ENCODE peak calls at places on chromosomes 5 and 9, in eight cellular contexts. P is stimulated activated CD4-positive, alpha-beta T cell treated with anti-CD3 and anti-CD28 coated beads, Interleukin-2, amount 100 ng/mL, for 48 hours; V is mucosa of gallbladder; O is small intestine; L is H54; M is GM04503; N is astrocyte; F is HuH-7.5. T is an unnamed sample.

GRCh38 chr9:22528485-22528884 is 81.9 kb downstream of the DMRTA1 start:
- DNase-seq in N (no peak), P (no peak), O (no peak), F (no peak), V (no peak), M (no peak), L (no peak), T (peak)

GRCh38 chr9:113187935-113188595 is 33.0 kb downstream of the FKBP15 start:
- DNase-seq in O (no peak), P (no peak), F (no peak), L (peak), N (peak), V (peak), M (peak), T (peak)

GRCh38 chr9:129752915-129753724 is at the start of gene PTGES:
- DNase-seq in O (peak), M (peak), L (peak), F (peak), N (peak), V (peak), P (peak), T (peak)

GRCh38 chr5:32225445-32225844 is 51.3 kb upstream of the GOLPH3 start:
- DNase-seq in N (peak), O (no peak), V (peak), P (no peak), M (peak), F (no peak), L (no peak), T (no peak)

GRCh38 chr9:124602632-124603031 is 95.4 kb upstream of the NR5A1 start:
- DNase-seq in F (no peak), V (no peak), N (no peak), O (no peak), P (no peak), L (no peak), M (no peak), T (no peak)

GRCh38 chr9:132546148-132547051 is 36.0 kb upstream of the BARHL1 start:
- DNase-seq in P (no peak), F (no peak), M (no peak), N (peak), V (peak), O (no peak), L (no peak), T (peak)

GRCh38 chr5:179164331-179165311 is 104.4 kb downstream of the ZNF354C start:
- DNase-seq in O (no peak), N (no peak), F (no peak), L (no peak), V (no peak), P (no peak), M (no peak), T (no peak)

GRCh38 chr5:116575635-116576042 is 1.0 kb upstream of the SEMA6A start:
- DNase-seq in M (no peak), V (peak), P (no peak), F (no peak), N (no peak), L (no peak), O (peak), T (no peak)

GRCh38 chr5:146731909-146732659 is 146.5 kb downstream of the PPP2R2B start:
- DNase-seq in F (no peak), N (peak), V (no peak), P (no peak), O (no peak), L (peak), M (peak), T (peak)

GRCh38 chr9:77236693-77237092 is 59.4 kb downstream of the VPS13A start:
- DNase-seq in P (no peak), F (no peak), V (no peak), O (no peak), N (no peak), M (no peak), L (no peak), T (peak)

GRCh38 chr5:130189961-130190360 is 285.7 kb downstream of the CHSY3 start:
- DNase-seq in L (no peak), P (no peak), O (no peak), F (no peak), M (no peak), V (no peak), N (no peak), T (no peak)

GRCh38 chr5:137236266-137236665 is 262.9 kb downstream of the SPOCK1 start:
- DNase-seq in V (no peak), L (no peak), O (no peak), M (no peak), F (no peak), P (no peak), N (peak), T (no peak)

GRCh38 chr9:96646081-96646991 is 8.8 kb downstream of the PRXL2C start:
- DNase-seq in N (peak), O (no peak), L (no peak), P (no peak), V (peak), F (no peak), M (peak), T (no peak)

GRCh38 chr5:45411971-45412612 is 284.1 kb downstream of the HCN1 start:
- DNase-seq in V (no peak), O (no peak), F (no peak), P (no peak), N (peak), M (no peak), L (no peak), T (no peak)

GRCh38 chr5:55533806-55534435 is 843 bp downstream of the PLPP1 start:
- DNase-seq in P (no peak), M (no peak), L (peak), F (peak), N (peak), V (no peak), O (peak), T (peak)

GRCh38 chr5:173940269-173940668 is 48.7 kb upstream of the C5orf47 start:
- DNase-seq in N (no peak), M (no peak), O (no peak), V (no peak), L (no peak), P (no peak), F (no peak), T (no peak)

GRCh38 chr5:138370537-138370936 is 18.1 kb downstream of the KDM3B start:
- DNase-seq in P (no peak), V (no peak), M (no peak), F (no peak), O (no peak), N (no peak), L (no peak), T (no peak)

GRCh38 chr5:80127037-80127642 is 92.0 kb downstream of the THBS4 start:
- DNase-seq in P (no peak), N (peak), O (no peak), M (no peak), L (no peak), F (no peak), V (no peak), T (no peak)

GRCh38 chr9:111874500-111874899 is 22.1 kb upstream of the UGCG start:
- DNase-seq in O (no peak), M (no peak), P (no peak), V (no peak), L (no peak), N (no peak), F (no peak), T (no peak)

GRCh38 chr9:124471761-124472160 is 21.5 kb downstream of the ADGRD2 start:
- DNase-seq in F (no peak), M (no peak), L (no peak), O (no peak), P (no peak), N (no peak), V (no peak), T (no peak)

GRCh38 chr9:136697821-136698526 is 10.7 kb upstream of the AGPAT2 start:
- DNase-seq in O (peak), M (no peak), L (no peak), F (peak), V (no peak), P (no peak), N (no peak), T (no peak)

GRCh38 chr5:73367650-73368049 is 80.9 kb downstream of the FOXD1 start:
- DNase-seq in P (no peak), L (no peak), V (no peak), M (no peak), O (no peak), F (no peak), N (peak), T (no peak)

GRCh38 chr9:112348257-112348992 is 15.0 kb upstream of the PTBP3 start:
- DNase-seq in V (peak), N (peak), L (peak), P (peak), M (no peak), F (no peak), O (peak), T (no peak)

GRCh38 chr5:149517461-149518122 is 33.6 kb downstream of the CSNK1A1 start:
- DNase-seq in N (no peak), O (no peak), V (no peak), L (no peak), P (no peak), F (no peak), M (peak), T (no peak)

GRCh38 chr5:98599016-98599415 is 174.4 kb upstream of the RGMB start:
- DNase-seq in N (no peak), M (no peak), O (no peak), P (no peak), L (no peak), F (no peak), V (no peak), T (no peak)

GRCh38 chr9:126938332-126938731 is 23.8 kb downstream of the RALGPS1 start:
- DNase-seq in N (no peak), M (no peak), P (no peak), O (no peak), F (no peak), L (no peak), V (no peak), T (no peak)

GRCh38 chr5:156474251-156474650 is 147.3 kb downstream of the SGCD start:
- DNase-seq in F (no peak), P (no peak), V (no peak), M (no peak), N (peak), L (no peak), O (no peak), T (no peak)

GRCh38 chr9:127021664-127022337 is 100.6 kb downstream of the ANGPTL2 start:
- DNase-seq in F (no peak), N (peak), O (no peak), M (peak), P (no peak), L (no peak), V (peak), T (no peak)

GRCh38 chr5:150544606-150545219 is 36.8 kb downstream of the NDST1 start:
- DNase-seq in P (peak), O (peak), V (peak), M (no peak), F (peak), N (no peak), L (no peak), T (peak)

GRCh38 chr5:142201471-142201887 is 92.9 kb downstream of the NDFIP1 start:
- DNase-seq in L (peak), P (no peak), F (no peak), N (peak), O (no peak), M (peak), V (no peak), T (no peak)

GRCh38 chr5:81633471-81633870 is 117.4 kb downstream of the SSBP2 start:
- DNase-seq in F (no peak), O (no peak), P (no peak), M (no peak), N (no peak), V (no peak), L (no peak), T (no peak)

GRCh38 chr9:105360344-105360743 is 87.5 kb upstream of the FSD1L start:
- DNase-seq in P (no peak), F (no peak), N (no peak), V (no peak), L (no peak), O (no peak), M (no peak), T (peak)

GRCh38 chr5:72363146-72363802 is 43.1 kb downstream of the PTCD2 start:
- DNase-seq in P (no peak), L (peak), O (no peak), F (no peak), V (no peak), N (peak), M (no peak), T (peak)

GRCh38 chr9:71302776-71303175 is 181.4 kb upstream of the TRPM3 start:
- DNase-seq in O (no peak), L (no peak), N (no peak), P (no peak), V (no peak), M (peak), F (no peak), T (no peak)

GRCh38 chr5:125348221-125348692 is 601.8 kb upstream of the ZNF608 start:
- DNase-seq in P (no peak), N (no peak), F (no peak), O (no peak), V (no peak), L (no peak), M (no peak), T (peak)

GRCh38 chr5:170182461-170182860 is 50.3 kb upstream of the C5orf58 start:
- DNase-seq in M (no peak), V (no peak), P (no peak), F (no peak), L (no peak), N (no peak), O (no peak), T (no peak)

GRCh38 chr5:150780180-150780692 is 1.7 kb downstream of the SMIM3 start:
- DNase-seq in M (no peak), P (no peak), F (no peak), V (peak), L (no peak), O (no peak), N (peak), T (no peak)

GRCh38 chr5:83256091-83256775 is 178.9 kb downstream of the XRCC4 start:
- DNase-seq in F (no peak), O (no peak), L (no peak), M (no peak), N (peak), V (no peak), P (no peak), T (no peak)